ENCODE peak calls at places on chromosomes 4 and X, in six cellular contexts. Q is adrenal gland; L is A673; S is CD8-positive, alpha-beta memory T cell; B is stomach; H is fibroblast of lung. T is an unnamed sample.

GRCh38 chr4:138865765-138866164 is 149.8 kb upstream of the NOCT start:
- DNase-seq in Q (no peak), L (no peak), S (no peak), B (no peak), H (no peak), T (no peak)

GRCh38 chr4:84167579-84167978 is 331.5 kb downstream of the NKX6-1 start:
- DNase-seq in Q (no peak), L (peak; percentile 32), S (no peak), B (no peak), H (no peak), T (peak; percentile 7)

GRCh38 chrX:5998901-5999300 is 229.8 kb downstream of the NLGN4X start:
- DNase-seq in Q (no peak), L (peak; percentile 24), S (no peak), B (no peak), H (no peak), T (no peak)

GRCh38 chr4:169244210-169244609 is 26.5 kb downstream of the SH3RF1 start:
- DNase-seq in Q (no peak), L (peak; percentile 78), S (no peak), B (no peak), H (no peak), T (no peak)

GRCh38 chrX:130179579-130180215 is 7.9 kb downstream of the RAB33A start:
- DNase-seq in Q (no peak), L (peak; percentile 31), S (peak; percentile 58), B (no peak), H (no peak), T (no peak)

GRCh38 chr4:74065115-74065642 is 26.7 kb upstream of the CXCL3 start:
- DNase-seq in Q (no peak), L (no peak), S (no peak), B (no peak), H (no peak), T (no peak)

GRCh38 chr4:8646296-8647093 is 53.9 kb downstream of the CPZ start:
- DNase-seq in Q (no peak), L (no peak), S (no peak), B (peak; percentile 17), H (no peak), T (no peak)

GRCh38 chrX:38656350-38656915 is 95.1 kb downstream of the TSPAN7 start:
- DNase-seq in Q (no peak), L (no peak), S (no peak), B (no peak), H (no peak), T (no peak)

GRCh38 chr4:37453004-37453360 is 208.4 kb downstream of the NWD2 start:
- DNase-seq in Q (no peak), L (peak; percentile 55), S (peak; percentile 44), B (peak; percentile 78), H (peak; percentile 53), T (peak; percentile 82)

GRCh38 chr4:47122592-47123291 is 91.4 kb downstream of the GABRB1 start:
- DNase-seq in Q (peak; percentile 54), L (peak; percentile 88), S (peak; percentile 17), B (peak; percentile 42), H (peak; percentile 85), T (peak; percentile 50)

GRCh38 chr4:156654410-156654809 is 317.2 kb downstream of the PDGFC start:
- DNase-seq in Q (no peak), L (no peak), S (no peak), B (no peak), H (no peak), T (no peak)

DNA sequence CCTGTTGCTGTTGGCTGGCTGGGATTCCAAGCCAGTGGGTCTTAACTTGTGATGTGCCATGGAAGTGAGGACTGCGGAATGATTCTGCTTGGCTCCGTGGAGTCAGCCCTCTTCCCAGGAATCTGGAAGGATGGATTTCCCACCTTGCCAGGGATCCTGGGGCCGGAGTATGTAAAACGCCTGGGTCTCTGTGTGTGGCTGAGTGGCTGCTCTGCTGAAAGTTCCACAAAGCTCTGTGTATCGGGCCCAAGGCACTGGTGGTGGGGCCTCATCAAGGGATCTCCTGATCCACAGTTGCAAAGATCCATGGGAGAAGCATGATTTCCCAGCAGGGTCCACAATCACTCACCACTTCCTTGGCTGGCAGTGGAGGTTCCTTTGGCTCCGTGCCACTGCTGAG is 24.1 kb upstream of the TMEM271 start:
- DNase-seq in Q (no peak), L (no peak), S (no peak), B (no peak), H (no peak), T (no peak)
- H3K27me3 ChIP-seq in Q (peaks cover 5% of the 10 kb centered on the region), L (no peaks in the 10 kb centered on the region), S (no peaks in the 10 kb centered on the region), B (peaks cover 39% of the 10 kb centered on the region), H (no peaks in the 10 kb centered on the region), T (no peaks in the 10 kb centered on the region)

GRCh38 chr4:142840516-142841123 is 5.5 kb downstream of the INPP4B start:
- DNase-seq in Q (no peak), L (peak; percentile 35), S (peak; percentile 22), B (no peak), H (peak; percentile 79), T (peak; percentile 48)

GRCh38 chr4:142846729-142847606 is 867 bp upstream of the INPP4B start:
- DNase-seq in Q (no peak), L (no peak), S (peak; percentile 57), B (peak; percentile 58), H (peak; percentile 18), T (no peak)

GRCh38 chr4:142846105-142846728 is at the start of gene INPP4B:
- DNase-seq in Q (peak; percentile 28), L (peak; percentile 63), S (peak; percentile 31), B (peak; percentile 34), H (peak; percentile 60), T (peak; percentile 60)

GRCh38 chr4:142844782-142845181 is 1.3 kb downstream of the INPP4B start:
- DNase-seq in Q (no peak), L (no peak), S (no peak), B (no peak), H (no peak), T (no peak)

GRCh38 chr4:142845293-142846070 is 619 bp downstream of the INPP4B start:
- DNase-seq in Q (no peak), L (no peak), S (peak; percentile 8), B (peak; percentile 27), H (no peak), T (peak; percentile 28)
- H3K27me3 ChIP-seq in Q (no peaks in the 10 kb centered on the region), L (peaks cover 65% of the 10 kb centered on the region), S (peaks cover 5% of the 10 kb centered on the region), B (peaks cover 38% of the 10 kb centered on the region), H (peaks cover 9% of the 10 kb centered on the region), T (no peaks in the 10 kb centered on the region)

GRCh38 chr4:6560416-6561172 is 14.4 kb upstream of the MAN2B2 start:
- DNase-seq in Q (no peak), L (no peak), S (no peak), B (no peak), H (peak; percentile 39), T (no peak)
- H3K27me3 ChIP-seq in Q (peaks cover 23% of the 10 kb centered on the region), L (peaks cover 95% of the 10 kb centered on the region), S (peaks cover 29% of the 10 kb centered on the region), B (peaks cover 98% of the 10 kb centered on the region), H (peaks cover 41% of the 10 kb centered on the region), T (peaks cover 27% of the 10 kb centered on the region)

GRCh38 chr4:7585768-7586167 is 151.0 kb upstream of the PSAPL1 start:
- DNase-seq in Q (no peak), L (no peak), S (no peak), B (no peak), H (no peak), T (no peak)
- H3K27me3 ChIP-seq in Q (no peaks in the 10 kb centered on the region), L (peaks cover 35% of the 10 kb centered on the region), S (no peaks in the 10 kb centered on the region), B (peaks cover 9% of the 10 kb centered on the region), H (no peaks in the 10 kb centered on the region), T (no peaks in the 10 kb centered on the region)

GRCh38 chr4:6071959-6072720 is 53.9 kb upstream of the C4orf50 start:
- DNase-seq in Q (no peak), L (no peak), S (no peak), B (peak; percentile 80), H (no peak), T (no peak)

GRCh38 chr4:6074723-6075122 is 56.5 kb upstream of the C4orf50 start:
- DNase-seq in Q (no peak), L (no peak), S (no peak), B (no peak), H (no peak), T (no peak)

GRCh38 chr4:6079965-6080364 is 61.7 kb upstream of the C4orf50 start:
- DNase-seq in Q (no peak), L (no peak), S (no peak), B (no peak), H (no peak), T (no peak)

GRCh38 chr4:6071191-6071958 is 53.1 kb upstream of the C4orf50 start:
- DNase-seq in Q (no peak), L (no peak), S (no peak), B (no peak), H (no peak), T (no peak)

DNA sequence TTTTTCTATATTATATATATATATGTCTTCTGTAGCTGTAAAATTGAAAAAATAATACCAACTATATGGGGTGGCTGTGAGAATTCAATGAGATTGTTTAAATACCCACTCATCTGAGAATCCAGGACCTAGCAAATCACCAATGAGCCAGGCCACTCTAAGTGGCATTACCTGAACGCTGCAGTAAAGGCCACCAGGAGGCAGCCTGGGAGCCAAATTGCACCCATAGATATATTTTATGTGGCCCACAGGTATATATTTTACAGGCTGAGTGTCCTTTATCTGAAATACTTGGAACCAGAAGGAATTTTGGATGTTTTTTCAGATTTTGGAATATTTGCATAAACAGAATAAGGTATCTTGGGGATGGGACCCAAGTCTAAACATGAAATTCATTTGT is 58.2 kb upstream of the C4orf50 start:
- DNase-seq in Q (no peak), L (no peak), S (no peak), B (no peak), H (no peak), T (no peak)
- H3K27me3 ChIP-seq in Q (no peaks in the 10 kb centered on the region), L (no peaks in the 10 kb centered on the region), S (no peaks in the 10 kb centered on the region), B (no peaks in the 10 kb centered on the region), H (no peaks in the 10 kb centered on the region), T (peaks cover 6% of the 10 kb centered on the region)

GRCh38 chrX:12611471-12611870 is 179.7 kb upstream of the PRPS2 start:
- DNase-seq in Q (no peak), L (no peak), S (no peak), B (no peak), H (no peak), T (no peak)
- H3K27me3 ChIP-seq in Q (peaks cover 9% of the 10 kb centered on the region), L (peaks cover 6% of the 10 kb centered on the region), S (no peaks in the 10 kb centered on the region), B (no peaks in the 10 kb centered on the region), H (no peaks in the 10 kb centered on the region), T (no peaks in the 10 kb centered on the region)

GRCh38 chrX:152929898-152930297 is 32.0 kb downstream of the ZNF185 start:
- DNase-seq in Q (no peak), L (no peak), S (no peak), B (no peak), H (no peak), T (no peak)
- H3K27me3 ChIP-seq in Q (no peaks in the 10 kb centered on the region), L (no peaks in the 10 kb centered on the region), S (no peaks in the 10 kb centered on the region), B (no peaks in the 10 kb centered on the region), H (no peaks in the 10 kb centered on the region), T (no peaks in the 10 kb centered on the region)

GRCh38 chr4:3501825-3502425 is 30.3 kb downstream of the LRPAP1 start:
- DNase-seq in Q (no peak), L (no peak), S (no peak), B (no peak), H (no peak), T (no peak)
- H3K27me3 ChIP-seq in Q (no peaks in the 10 kb centered on the region), L (no peaks in the 10 kb centered on the region), S (no peaks in the 10 kb centered on the region), B (no peaks in the 10 kb centered on the region), H (no peaks in the 10 kb centered on the region), T (no peaks in the 10 kb centered on the region)